ENCODE peak calls at places on chromosome 4, in four cellular contexts. One of them, this sample, is unnamed.

GRCh38 chr4:109908741-109909140 is 3.9 kb upstream of the EGF start:
- DNase-seq in HepG2: no peak
- DNase-seq in GM12878: no peak
- DNase-seq in endothelial cell of umbilical vein: no peak
- DNase-seq in this sample: no peak

GRCh38 chr4:68651932-68652331 is 18.5 kb downstream of the UGT2B15 start:
- DNase-seq in HepG2: no peak
- DNase-seq in GM12878: no peak
- DNase-seq in endothelial cell of umbilical vein: no peak
- DNase-seq in this sample: no peak

GRCh38 chr4:173517781-173518371 is 12.2 kb downstream of the HAND2 start:
- DNase-seq in HepG2: no peak
- DNase-seq in GM12878: no peak
- DNase-seq in endothelial cell of umbilical vein: no peak
- DNase-seq in this sample: no peak

GRCh38 chr4:153655928-153656327 is 28.2 kb upstream of the TLR2 start:
- DNase-seq in HepG2: no peak
- DNase-seq in GM12878: no peak
- DNase-seq in endothelial cell of umbilical vein: no peak
- DNase-seq in this sample: no peak

GRCh38 chr4:87839309-87839946 is 6.7 kb downstream of the MEPE start:
- DNase-seq in HepG2: no peak
- DNase-seq in GM12878: no peak
- DNase-seq in endothelial cell of umbilical vein: peak
- DNase-seq in this sample: peak

GRCh38 chr4:106541253-106541652 is 172.7 kb upstream of the GIMD1 start:
- DNase-seq in HepG2: no peak
- DNase-seq in GM12878: no peak
- DNase-seq in endothelial cell of umbilical vein: peak
- DNase-seq in this sample: no peak

GRCh38 chr4:104860227-104861123 is 286.2 kb upstream of the TET2 start:
- DNase-seq in HepG2: peak
- DNase-seq in GM12878: peak
- DNase-seq in endothelial cell of umbilical vein: peak
- DNase-seq in this sample: peak

GRCh38 chr4:173486714-173487392 is 43.2 kb downstream of the HAND2 start:
- DNase-seq in HepG2: no peak
- DNase-seq in GM12878: no peak
- DNase-seq in endothelial cell of umbilical vein: no peak
- DNase-seq in this sample: no peak

GRCh38 chr4:86909540-86909939 is 17.3 kb upstream of the C4orf36 start:
- DNase-seq in HepG2: no peak
- DNase-seq in GM12878: no peak
- DNase-seq in endothelial cell of umbilical vein: no peak
- DNase-seq in this sample: no peak

GRCh38 chr4:182764137-182764536 is 153.0 kb downstream of the DCTD start:
- DNase-seq in HepG2: no peak
- DNase-seq in GM12878: no peak
- DNase-seq in endothelial cell of umbilical vein: peak
- DNase-seq in this sample: no peak

GRCh38 chr4:150818129-150818528 is 197.0 kb downstream of the LRBA start:
- DNase-seq in HepG2: no peak
- DNase-seq in GM12878: no peak
- DNase-seq in endothelial cell of umbilical vein: no peak
- DNase-seq in this sample: no peak

GRCh38 chr4:8019396-8020365 is 80.0 kb upstream of the AFAP1 start:
- DNase-seq in HepG2: no peak
- DNase-seq in GM12878: no peak
- DNase-seq in endothelial cell of umbilical vein: no peak
- DNase-seq in this sample: no peak

GRCh38 chr4:120613778-120614177 is 308.7 kb downstream of the PRDM5 start:
- DNase-seq in HepG2: no peak
- DNase-seq in GM12878: no peak
- DNase-seq in endothelial cell of umbilical vein: no peak
- DNase-seq in this sample: no peak

GRCh38 chr4:52234539-52235174 is 183.6 kb downstream of the SPATA18 start:
- DNase-seq in HepG2: peak
- DNase-seq in GM12878: no peak
- DNase-seq in endothelial cell of umbilical vein: peak
- DNase-seq in this sample: peak

GRCh38 chr4:138158746-138159297 is 83.3 kb downstream of the SLC7A11 start:
- DNase-seq in HepG2: no peak
- DNase-seq in GM12878: no peak
- DNase-seq in endothelial cell of umbilical vein: peak
- DNase-seq in this sample: no peak

GRCh38 chr4:173243321-173243720 is 74.7 kb downstream of the GALNT7 start:
- DNase-seq in HepG2: no peak
- DNase-seq in GM12878: no peak
- DNase-seq in endothelial cell of umbilical vein: no peak
- DNase-seq in this sample: no peak

GRCh38 chr4:22385615-22386014 is 130.3 kb downstream of the ADGRA3 start:
- DNase-seq in HepG2: no peak
- DNase-seq in GM12878: no peak
- DNase-seq in endothelial cell of umbilical vein: peak
- DNase-seq in this sample: no peak

GRCh38 chr4:53601251-53601764 is 10.0 kb upstream of the LNX1 start:
- DNase-seq in HepG2: peak
- DNase-seq in GM12878: no peak
- DNase-seq in endothelial cell of umbilical vein: peak
- DNase-seq in this sample: no peak

GRCh38 chr4:69828828-69829227 is 31.1 kb downstream of the SULT1E1 start:
- DNase-seq in HepG2: no peak
- DNase-seq in GM12878: no peak
- DNase-seq in endothelial cell of umbilical vein: no peak
- DNase-seq in this sample: no peak

GRCh38 chr4:170705907-170706306 is 616.2 kb upstream of the AADAT start:
- DNase-seq in HepG2: no peak
- DNase-seq in GM12878: peak
- DNase-seq in endothelial cell of umbilical vein: no peak
- DNase-seq in this sample: no peak

GRCh38 chr4:104728380-104729122 is 233.9 kb upstream of the CXXC4 start:
- DNase-seq in HepG2: peak
- DNase-seq in GM12878: no peak
- DNase-seq in endothelial cell of umbilical vein: no peak
- DNase-seq in this sample: no peak

GRCh38 chr4:110175634-110176033 is 22.8 kb downstream of the ELOVL6 start:
- DNase-seq in HepG2: no peak
- DNase-seq in GM12878: no peak
- DNase-seq in endothelial cell of umbilical vein: no peak
- DNase-seq in this sample: no peak

GRCh38 chr4:111136438-111136837 is 513.6 kb upstream of the PITX2 start:
- DNase-seq in HepG2: peak
- DNase-seq in GM12878: no peak
- DNase-seq in endothelial cell of umbilical vein: peak
- DNase-seq in this sample: peak

GRCh38 chr4:152936446-152937279 is 540 bp downstream of the FHDC1 start:
- DNase-seq in HepG2: no peak
- DNase-seq in GM12878: no peak
- DNase-seq in endothelial cell of umbilical vein: peak
- DNase-seq in this sample: no peak

GRCh38 chr4:150211821-150212445 is 133.7 kb downstream of the DCLK2 start:
- DNase-seq in HepG2: no peak
- DNase-seq in GM12878: no peak
- DNase-seq in endothelial cell of umbilical vein: no peak
- DNase-seq in this sample: no peak

GRCh38 chr4:23333556-23333945 is 556.3 kb downstream of the PPARGC1A start:
- DNase-seq in HepG2: no peak
- DNase-seq in GM12878: no peak
- DNase-seq in endothelial cell of umbilical vein: no peak
- DNase-seq in this sample: peak

GRCh38 chr4:37453004-37453360 is 208.4 kb downstream of the NWD2 start:
- DNase-seq in HepG2: peak
- DNase-seq in GM12878: peak
- DNase-seq in endothelial cell of umbilical vein: peak
- DNase-seq in this sample: no peak

GRCh38 chr4:80963051-80963450 is 67.5 kb upstream of the BMP3 start:
- DNase-seq in HepG2: no peak
- DNase-seq in GM12878: no peak
- DNase-seq in endothelial cell of umbilical vein: no peak
- DNase-seq in this sample: no peak

GRCh38 chr4:83569967-83570366 is 34.1 kb downstream of the GPAT3 start:
- DNase-seq in HepG2: no peak
- DNase-seq in GM12878: no peak
- DNase-seq in endothelial cell of umbilical vein: no peak
- DNase-seq in this sample: no peak

GRCh38 chr4:143482753-143483362 is 30.6 kb upstream of the SMARCA5 start:
- DNase-seq in HepG2: peak
- DNase-seq in GM12878: no peak
- DNase-seq in endothelial cell of umbilical vein: peak
- DNase-seq in this sample: peak

GRCh38 chr4:106289737-106290136 is 26.3 kb downstream of the TBCK start:
- DNase-seq in HepG2: no peak
- DNase-seq in GM12878: no peak
- DNase-seq in endothelial cell of umbilical vein: no peak
- DNase-seq in this sample: no peak

GRCh38 chr4:2041234-2042130 is 17.6 kb upstream of the NAT8L start:
- DNase-seq in HepG2: peak
- DNase-seq in GM12878: peak
- DNase-seq in endothelial cell of umbilical vein: peak
- DNase-seq in this sample: no peak
- TF ChIP-seq EZH2 in HepG2: peak
- TF ChIP-seq EZH2 in GM12878: no peak
- TF ChIP-seq EZH2 in endothelial cell of umbilical vein: peak
- TF ChIP-seq EZH2 in this sample: no peak

GRCh38 chr4:3241905-3242304 is 7.1 kb upstream of the MSANTD1 start:
- DNase-seq in HepG2: no peak
- DNase-seq in GM12878: no peak
- DNase-seq in endothelial cell of umbilical vein: no peak
- DNase-seq in this sample: no peak

GRCh38 chr4:3243066-3243775 is 5.7 kb upstream of the MSANTD1 start:
- DNase-seq in HepG2: no peak
- DNase-seq in GM12878: no peak
- DNase-seq in endothelial cell of umbilical vein: no peak
- DNase-seq in this sample: no peak

GRCh38 chr4:3244747-3245146 is 4.2 kb upstream of the MSANTD1 start:
- DNase-seq in HepG2: no peak
- DNase-seq in GM12878: no peak
- DNase-seq in endothelial cell of umbilical vein: no peak
- DNase-seq in this sample: no peak

GRCh38 chr4:3245676-3246075 is 3.3 kb upstream of the MSANTD1 start:
- DNase-seq in HepG2: no peak
- DNase-seq in GM12878: no peak
- DNase-seq in endothelial cell of umbilical vein: no peak
- DNase-seq in this sample: no peak

DNA sequence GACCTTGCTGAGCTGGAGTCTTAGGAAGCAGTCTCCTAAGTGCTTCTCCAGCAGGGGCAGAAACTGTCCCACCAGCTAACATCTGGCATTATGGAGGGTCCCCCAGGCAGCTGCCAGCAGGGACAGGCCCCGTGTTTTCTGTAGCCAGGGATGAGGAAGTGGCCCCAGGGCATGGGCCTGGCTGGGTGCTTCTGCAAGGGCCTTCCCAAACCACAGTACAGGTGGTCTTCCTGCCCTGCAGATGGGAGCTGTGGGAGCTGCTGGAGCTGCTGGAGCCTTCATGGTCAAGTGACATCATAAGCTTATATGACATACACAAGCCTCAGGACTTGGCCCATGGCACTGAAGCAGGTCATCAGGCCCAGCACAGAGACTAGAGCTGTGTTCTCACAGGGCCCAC is 5.0 kb upstream of the MSANTD1 start:
- DNase-seq in HepG2: no peak
- DNase-seq in GM12878: no peak
- DNase-seq in endothelial cell of umbilical vein: no peak
- DNase-seq in this sample: no peak
- TF ChIP-seq POLR2AphosphoS5 in HepG2: no peak
- TF ChIP-seq POLR2AphosphoS5 in GM12878: no peak
- TF ChIP-seq POLR2AphosphoS5 in endothelial cell of umbilical vein: no peak
- TF ChIP-seq POLR2AphosphoS5 in this sample: no peak

DNA sequence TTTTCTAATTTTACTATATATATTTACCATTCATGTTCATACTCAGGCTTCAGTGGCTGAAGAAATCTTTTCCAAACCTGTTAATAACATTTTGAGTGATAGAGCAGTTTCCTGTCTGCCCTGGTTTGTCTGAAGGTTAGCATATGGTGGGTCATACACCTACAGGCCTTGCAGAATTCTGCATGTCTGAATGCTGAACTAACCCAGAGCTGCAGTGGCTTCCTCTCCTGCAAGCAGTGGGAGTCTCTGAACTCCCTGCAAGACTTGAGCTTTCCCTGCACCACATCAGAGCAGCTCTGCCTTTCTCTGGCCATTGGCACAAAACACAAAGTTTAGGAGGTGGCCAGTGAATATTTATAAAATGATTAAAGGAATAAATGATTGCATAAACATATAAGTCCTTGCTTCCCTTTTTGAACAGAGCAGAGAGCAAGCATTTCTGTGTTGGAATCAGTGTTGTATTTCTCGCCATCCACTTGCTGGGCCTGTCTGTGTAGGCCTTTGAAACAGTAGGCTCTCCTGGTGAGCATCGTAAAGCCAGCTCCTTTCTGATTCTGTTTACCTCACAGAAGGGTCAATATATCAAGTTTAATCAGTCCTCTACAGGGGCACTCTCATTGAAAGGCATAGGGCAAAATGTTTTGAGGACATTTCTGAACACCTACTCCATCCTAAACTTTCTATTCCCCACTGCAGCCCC is 15.0 kb upstream of the UNC5C start:
- DNase-seq in HepG2: no peak
- DNase-seq in GM12878: no peak
- DNase-seq in endothelial cell of umbilical vein: no peak
- DNase-seq in this sample: no peak
- H3K27ac ChIP-seq in HepG2: no peak
- H3K27ac ChIP-seq in GM12878: no peak
- H3K27ac ChIP-seq in endothelial cell of umbilical vein: no peak
- H3K27ac ChIP-seq in this sample: no peak

DNA sequence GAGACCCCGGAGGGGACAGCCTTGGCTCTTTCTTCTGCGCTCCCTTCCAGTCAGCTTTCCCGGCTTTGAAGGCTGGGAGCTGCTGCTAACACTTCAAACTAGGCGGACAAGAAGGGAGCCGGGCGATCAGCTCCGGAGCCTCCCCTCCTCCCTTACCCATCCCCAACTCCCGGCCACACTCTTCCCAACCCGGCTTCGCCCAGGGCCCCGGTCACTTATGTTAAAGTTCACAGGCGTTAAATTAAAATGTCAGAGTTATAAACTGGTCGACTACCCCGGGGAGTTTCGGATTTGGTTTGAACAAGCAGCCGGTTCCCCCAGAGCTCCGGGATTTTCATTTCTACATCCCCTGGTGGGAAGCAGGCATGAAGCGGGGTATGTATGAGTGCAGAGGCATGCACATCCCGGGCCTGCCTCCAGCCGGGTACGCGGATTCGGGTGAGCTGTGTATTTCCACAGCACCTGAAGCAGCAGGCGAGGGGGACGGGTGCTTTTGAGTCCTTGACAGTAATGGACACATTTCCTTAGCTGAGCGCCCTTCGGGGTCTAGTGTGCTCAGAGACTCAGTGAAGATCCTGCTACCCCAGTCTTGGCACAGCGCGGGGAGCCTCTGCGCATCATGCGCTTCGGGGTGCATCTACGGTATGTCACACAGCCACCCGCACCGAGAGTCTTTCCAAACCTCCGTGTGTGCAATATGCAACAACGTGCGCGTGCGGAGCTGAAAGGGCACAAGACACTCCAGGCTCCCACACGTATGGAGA is 883 bp downstream of the UNC5C start:
- DNase-seq in HepG2: no peak
- DNase-seq in GM12878: no peak
- DNase-seq in endothelial cell of umbilical vein: peak
- DNase-seq in this sample: no peak
- TF ChIP-seq EZH2 in HepG2: no peak
- TF ChIP-seq EZH2 in GM12878: no peak
- TF ChIP-seq EZH2 in endothelial cell of umbilical vein: no peak
- TF ChIP-seq EZH2 in this sample: no peak

This sample was measured in SK-N-MC.